ENCODE peak calls at places on chromosomes 12 and 14, in four cellular contexts. X is CD8-positive, alpha-beta T cell; Z is midbrain; D is naive B cell. R is an unnamed sample.

GRCh38 chr14:54535126-54535525 is 25.4 kb downstream of the CGRRF1 start:
- DNase-seq in X (no peak), Z (no peak), D (no peak), R (no peak)

GRCh38 chr12:2691001-2691339 is 103.8 kb upstream of the FKBP4 start:
- DNase-seq in X (peak; percentile 59), Z (no peak), D (peak; percentile 57), R (no peak)

GRCh38 chr12:1795785-1796514 is 24.4 kb upstream of the LRTM2 start:
- DNase-seq in X (peak; percentile 94), Z (peak; percentile 91), D (peak; percentile 93), R (peak; percentile 46)

GRCh38 chr14:68685419-68686211 is 107.3 kb downstream of the ZFP36L1 start:
- DNase-seq in X (peak; percentile 82), Z (no peak), D (peak; percentile 94), R (peak; percentile 87)

GRCh38 chr14:24095196-24096068 is 1.3 kb downstream of the PCK2 start:
- DNase-seq in X (no peak), Z (no peak), D (peak; percentile 54), R (peak; percentile 45)

GRCh38 chr12:50528800-50529199 is 24.0 kb downstream of the DIP2B start:
- DNase-seq in X (no peak), Z (no peak), D (no peak), R (no peak)

GRCh38 chr12:125773033-125773432 is 707.8 kb downstream of the AACS start:
- DNase-seq in X (no peak), Z (no peak), D (no peak), R (no peak)

GRCh38 chr12:123141615-123142517 is 9.0 kb downstream of the PITPNM2 start:
- DNase-seq in X (no peak), Z (no peak), D (no peak), R (no peak)

GRCh38 chr12:92075425-92075891 is 70.2 kb downstream of the BTG1 start:
- DNase-seq in X (no peak), Z (no peak), D (no peak), R (no peak)